ENCODE peak calls at places on chromosomes 16 and 17, in nine cellular contexts. S is left cardiac atrium; J is mammary epithelial cell; E is HL-60; N is memory B cell; O is mucosa of gallbladder; I is activated CD8-positive, alpha-beta T cell treated with anti-CD3 and anti-CD28 coated beads for 36 hours; X is GM20000; B is NAMALWA. V is an unnamed sample.

GRCh38 chr16:12010388-12011251 is 34.1 kb downstream of the SNX29 start:
- DNase-seq in E (no peak), B (peak; percentile 29), X (no peak), O (no peak), N (no peak), I (no peak), J (no peak), S (no peak), V (no peak)

GRCh38 chr17:81016575-81016974 is 18.4 kb upstream of the BAIAP2 start:
- DNase-seq in X (no peak), E (no peak), J (no peak), S (no peak), B (no peak), O (no peak), I (no peak), N (no peak), V (no peak)

GRCh38 chr16:55527885-55528284 is 19.0 kb downstream of the LPCAT2 start:
- DNase-seq in O (no peak), J (no peak), X (no peak), E (no peak), S (no peak), B (no peak), I (no peak), N (no peak), V (no peak)

GRCh38 chr16:48123104-48123788 is 32.5 kb downstream of the ABCC12 start:
- DNase-seq in N (no peak), J (peak; percentile 99), I (peak; percentile 66), E (no peak), B (no peak), S (peak; percentile 33), X (peak; percentile 48), O (no peak), V (no peak)

GRCh38 chr17:5888811-5889210 is 181.4 kb upstream of the WSCD1 start:
- DNase-seq in B (no peak), I (no peak), N (no peak), J (peak; percentile 96), O (no peak), S (no peak), E (no peak), X (no peak), V (no peak)

GRCh38 chr17:7336240-7337175 is at the start of gene ACAP1:
- DNase-seq in I (peak; percentile 93), X (peak; percentile 81), J (no peak), B (peak; percentile 44), S (no peak), E (peak; percentile 40), O (no peak), N (peak; percentile 60), V (no peak)

GRCh38 chr17:64326420-64327054 is 63.5 kb upstream of the TEX2 start:
- DNase-seq in X (no peak), O (peak; percentile 38), E (peak; percentile 100), I (peak; percentile 32), N (no peak), S (peak; percentile 92), B (no peak), J (peak; percentile 77), V (peak; percentile 96)

GRCh38 chr17:75634376-75634740 is 1.1 kb downstream of the SMIM5 start:
- DNase-seq in O (no peak), E (no peak), I (no peak), S (peak; percentile 20), X (no peak), B (no peak), N (no peak), J (no peak), V (no peak)

GRCh38 chr16:5015887-5016286 is 17.8 kb downstream of the NAGPA start:
- DNase-seq in O (no peak), J (no peak), B (no peak), X (no peak), I (no peak), N (no peak), S (no peak), E (no peak), V (no peak)

GRCh38 chr16:5036228-5037156 is 2.8 kb upstream of the NAGPA start:
- DNase-seq in O (no peak), S (no peak), E (no peak), I (no peak), N (no peak), J (no peak), X (no peak), B (no peak), V (no peak)

GRCh38 chr17:37213927-37214326 is 161.9 kb upstream of the C17orf78 start:
- DNase-seq in J (no peak), E (no peak), I (no peak), X (no peak), S (no peak), O (no peak), B (no peak), N (no peak), V (no peak)

GRCh38 chr17:1998426-1998784 is 26.7 kb downstream of the RTN4RL1 start:
- DNase-seq in I (no peak), B (no peak), N (no peak), O (no peak), S (no peak), J (no peak), X (no peak), E (no peak), V (no peak)